ENCODE peak calls at places on chromosomes 11 and 22, in eight cellular contexts. One of them, this sample, is unnamed.

GRCh38 chr11:116109228-116109627 is 605.0 kb upstream of the CADM1 start:
- DNase-seq in CMK: no peak
- DNase-seq in stimulated activated CD4-positive, alpha-beta T cell treated with anti-CD3 and anti-CD28 coated beads, TNF-alpha, amount 100 ng/mL, for 48 hours: no peak
- DNase-seq in breast epithelium: no peak
- DNase-seq in left lung: no peak
- DNase-seq in EH: no peak
- DNase-seq in H9: peak
- DNase-seq in mesendoderm: no peak
- DNase-seq in this sample: no peak

GRCh38 chr11:7457211-7457610 is 28.1 kb upstream of the OLFML1 start:
- DNase-seq in breast epithelium: no peak
- DNase-seq in H9: no peak
- DNase-seq in mesendoderm: peak
- DNase-seq in stimulated activated CD4-positive, alpha-beta T cell treated with anti-CD3 and anti-CD28 coated beads, TNF-alpha, amount 100 ng/mL, for 48 hours: no peak
- DNase-seq in EH: peak
- DNase-seq in CMK: no peak
- DNase-seq in left lung: no peak
- DNase-seq in this sample: no peak

GRCh38 chr11:128790200-128790599 is 76.9 kb downstream of the KCNJ1 start:
- DNase-seq in CMK: no peak
- DNase-seq in mesendoderm: no peak
- DNase-seq in H9: no peak
- DNase-seq in EH: no peak
- DNase-seq in breast epithelium: no peak
- DNase-seq in stimulated activated CD4-positive, alpha-beta T cell treated with anti-CD3 and anti-CD28 coated beads, TNF-alpha, amount 100 ng/mL, for 48 hours: no peak
- DNase-seq in left lung: no peak
- DNase-seq in this sample: no peak

GRCh38 chr11:130131957-130132850 is 27.4 kb upstream of the ST14 start:
- DNase-seq in mesendoderm: peak
- DNase-seq in EH: peak
- DNase-seq in CMK: no peak
- DNase-seq in left lung: no peak
- DNase-seq in stimulated activated CD4-positive, alpha-beta T cell treated with anti-CD3 and anti-CD28 coated beads, TNF-alpha, amount 100 ng/mL, for 48 hours: no peak
- DNase-seq in breast epithelium: no peak
- DNase-seq in H9: peak
- DNase-seq in this sample: peak

GRCh38 chr22:50674606-50675552 is 2.3 kb downstream of the SHANK3 start:
- DNase-seq in breast epithelium: peak
- DNase-seq in left lung: peak
- DNase-seq in mesendoderm: peak
- DNase-seq in CMK: no peak
- DNase-seq in stimulated activated CD4-positive, alpha-beta T cell treated with anti-CD3 and anti-CD28 coated beads, TNF-alpha, amount 100 ng/mL, for 48 hours: no peak
- DNase-seq in H9: peak
- DNase-seq in EH: no peak
- DNase-seq in this sample: no peak

GRCh38 chr11:8863838-8864237 is 47.2 kb upstream of the AKIP1 start:
- DNase-seq in mesendoderm: no peak
- DNase-seq in EH: peak
- DNase-seq in breast epithelium: no peak
- DNase-seq in H9: no peak
- DNase-seq in left lung: no peak
- DNase-seq in CMK: no peak
- DNase-seq in stimulated activated CD4-positive, alpha-beta T cell treated with anti-CD3 and anti-CD28 coated beads, TNF-alpha, amount 100 ng/mL, for 48 hours: no peak
- DNase-seq in this sample: no peak

GRCh38 chr11:123103326-123103980 is 41.5 kb upstream of the HSPA8 start:
- DNase-seq in stimulated activated CD4-positive, alpha-beta T cell treated with anti-CD3 and anti-CD28 coated beads, TNF-alpha, amount 100 ng/mL, for 48 hours: no peak
- DNase-seq in left lung: no peak
- DNase-seq in CMK: no peak
- DNase-seq in H9: no peak
- DNase-seq in breast epithelium: no peak
- DNase-seq in mesendoderm: peak
- DNase-seq in EH: peak
- DNase-seq in this sample: no peak

GRCh38 chr11:63609536-63609935 is 4.7 kb downstream of the PLAAT3 start:
- DNase-seq in stimulated activated CD4-positive, alpha-beta T cell treated with anti-CD3 and anti-CD28 coated beads, TNF-alpha, amount 100 ng/mL, for 48 hours: no peak
- DNase-seq in breast epithelium: no peak
- DNase-seq in left lung: no peak
- DNase-seq in EH: no peak
- DNase-seq in H9: no peak
- DNase-seq in CMK: no peak
- DNase-seq in mesendoderm: no peak
- DNase-seq in this sample: no peak

GRCh38 chr11:36122715-36123114 is 166.5 kb downstream of the COMMD9 start:
- DNase-seq in EH: peak
- DNase-seq in CMK: no peak
- DNase-seq in stimulated activated CD4-positive, alpha-beta T cell treated with anti-CD3 and anti-CD28 coated beads, TNF-alpha, amount 100 ng/mL, for 48 hours: no peak
- DNase-seq in left lung: no peak
- DNase-seq in breast epithelium: no peak
- DNase-seq in mesendoderm: no peak
- DNase-seq in H9: no peak
- DNase-seq in this sample: no peak

GRCh38 chr22:40679249-40679963 is at the start of gene MCHR1:
- DNase-seq in mesendoderm: no peak
- DNase-seq in H9: no peak
- DNase-seq in left lung: no peak
- DNase-seq in breast epithelium: no peak
- DNase-seq in stimulated activated CD4-positive, alpha-beta T cell treated with anti-CD3 and anti-CD28 coated beads, TNF-alpha, amount 100 ng/mL, for 48 hours: no peak
- DNase-seq in EH: no peak
- DNase-seq in CMK: no peak
- DNase-seq in this sample: no peak

GRCh38 chr22:37563153-37564081 is 3.1 kb downstream of the CDC42EP1 start:
- DNase-seq in CMK: no peak
- DNase-seq in stimulated activated CD4-positive, alpha-beta T cell treated with anti-CD3 and anti-CD28 coated beads, TNF-alpha, amount 100 ng/mL, for 48 hours: no peak
- DNase-seq in EH: peak
- DNase-seq in H9: no peak
- DNase-seq in breast epithelium: peak
- DNase-seq in left lung: no peak
- DNase-seq in mesendoderm: peak
- DNase-seq in this sample: no peak

GRCh38 chr11:69009441-69010211 is 3.4 kb downstream of the MRGPRF start:
- DNase-seq in mesendoderm: no peak
- DNase-seq in CMK: no peak
- DNase-seq in breast epithelium: no peak
- DNase-seq in left lung: peak
- DNase-seq in stimulated activated CD4-positive, alpha-beta T cell treated with anti-CD3 and anti-CD28 coated beads, TNF-alpha, amount 100 ng/mL, for 48 hours: no peak
- DNase-seq in H9: no peak
- DNase-seq in EH: peak
- DNase-seq in this sample: no peak

GRCh38 chr11:62144641-62145255 is 20.9 kb downstream of the INCENP start:
- DNase-seq in stimulated activated CD4-positive, alpha-beta T cell treated with anti-CD3 and anti-CD28 coated beads, TNF-alpha, amount 100 ng/mL, for 48 hours: no peak
- DNase-seq in EH: no peak
- DNase-seq in CMK: no peak
- DNase-seq in mesendoderm: no peak
- DNase-seq in left lung: peak
- DNase-seq in breast epithelium: peak
- DNase-seq in H9: peak
- DNase-seq in this sample: peak

GRCh38 chr22:41260871-41261270 is 20.1 kb upstream of the CHADL start:
- DNase-seq in H9: no peak
- DNase-seq in left lung: no peak
- DNase-seq in EH: no peak
- DNase-seq in breast epithelium: no peak
- DNase-seq in CMK: no peak
- DNase-seq in mesendoderm: no peak
- DNase-seq in stimulated activated CD4-positive, alpha-beta T cell treated with anti-CD3 and anti-CD28 coated beads, TNF-alpha, amount 100 ng/mL, for 48 hours: no peak
- DNase-seq in this sample: no peak

GRCh38 chr11:2584434-2584811 is 115.4 kb downstream of the KCNQ1OT1 start:
- DNase-seq in H9: no peak
- DNase-seq in CMK: no peak
- DNase-seq in breast epithelium: no peak
- DNase-seq in mesendoderm: no peak
- DNase-seq in EH: no peak
- DNase-seq in left lung: no peak
- DNase-seq in stimulated activated CD4-positive, alpha-beta T cell treated with anti-CD3 and anti-CD28 coated beads, TNF-alpha, amount 100 ng/mL, for 48 hours: no peak
- DNase-seq in this sample: no peak

GRCh38 chr11:132535830-132536229 is 996.5 kb downstream of the OPCML start:
- DNase-seq in stimulated activated CD4-positive, alpha-beta T cell treated with anti-CD3 and anti-CD28 coated beads, TNF-alpha, amount 100 ng/mL, for 48 hours: no peak
- DNase-seq in mesendoderm: no peak
- DNase-seq in EH: no peak
- DNase-seq in CMK: no peak
- DNase-seq in left lung: no peak
- DNase-seq in H9: no peak
- DNase-seq in breast epithelium: no peak
- DNase-seq in this sample: no peak

GRCh38 chr22:48945621-48946458 is 881.8 kb downstream of the BRD1 start:
- DNase-seq in CMK: no peak
- DNase-seq in EH: no peak
- DNase-seq in left lung: no peak
- DNase-seq in H9: peak
- DNase-seq in mesendoderm: no peak
- DNase-seq in breast epithelium: peak
- DNase-seq in stimulated activated CD4-positive, alpha-beta T cell treated with anti-CD3 and anti-CD28 coated beads, TNF-alpha, amount 100 ng/mL, for 48 hours: no peak
- DNase-seq in this sample: peak

GRCh38 chr11:88434333-88434976 is 96.9 kb upstream of the CTSC start:
- DNase-seq in CMK: no peak
- DNase-seq in EH: no peak
- DNase-seq in H9: peak
- DNase-seq in stimulated activated CD4-positive, alpha-beta T cell treated with anti-CD3 and anti-CD28 coated beads, TNF-alpha, amount 100 ng/mL, for 48 hours: no peak
- DNase-seq in left lung: no peak
- DNase-seq in mesendoderm: no peak
- DNase-seq in breast epithelium: no peak
- DNase-seq in this sample: no peak

GRCh38 chr11:122981388-122982264 is at the start of gene BSX:
- DNase-seq in H9: peak
- DNase-seq in stimulated activated CD4-positive, alpha-beta T cell treated with anti-CD3 and anti-CD28 coated beads, TNF-alpha, amount 100 ng/mL, for 48 hours: peak
- DNase-seq in breast epithelium: no peak
- DNase-seq in left lung: peak
- DNase-seq in mesendoderm: peak
- DNase-seq in CMK: no peak
- DNase-seq in EH: peak
- DNase-seq in this sample: no peak

GRCh38 chr11:35029979-35030378 is 109.0 kb upstream of the CD44 start:
- DNase-seq in mesendoderm: peak
- DNase-seq in H9: no peak
- DNase-seq in left lung: no peak
- DNase-seq in stimulated activated CD4-positive, alpha-beta T cell treated with anti-CD3 and anti-CD28 coated beads, TNF-alpha, amount 100 ng/mL, for 48 hours: no peak
- DNase-seq in breast epithelium: no peak
- DNase-seq in CMK: no peak
- DNase-seq in EH: peak
- DNase-seq in this sample: no peak

GRCh38 chr11:25860677-25861445 is 471.1 kb upstream of the ANO3 start:
- DNase-seq in stimulated activated CD4-positive, alpha-beta T cell treated with anti-CD3 and anti-CD28 coated beads, TNF-alpha, amount 100 ng/mL, for 48 hours: no peak
- DNase-seq in CMK: no peak
- DNase-seq in left lung: no peak
- DNase-seq in breast epithelium: no peak
- DNase-seq in EH: no peak
- DNase-seq in H9: no peak
- DNase-seq in mesendoderm: no peak
- DNase-seq in this sample: no peak

GRCh38 chr11:6251120-6251733 is 8.4 kb upstream of the CCKBR start:
- DNase-seq in H9: peak
- DNase-seq in EH: peak
- DNase-seq in mesendoderm: peak
- DNase-seq in left lung: peak
- DNase-seq in stimulated activated CD4-positive, alpha-beta T cell treated with anti-CD3 and anti-CD28 coated beads, TNF-alpha, amount 100 ng/mL, for 48 hours: peak
- DNase-seq in breast epithelium: peak
- DNase-seq in CMK: no peak
- DNase-seq in this sample: no peak

GRCh38 chr11:68782711-68783110 is 31.4 kb upstream of the TESMIN start:
- DNase-seq in mesendoderm: no peak
- DNase-seq in stimulated activated CD4-positive, alpha-beta T cell treated with anti-CD3 and anti-CD28 coated beads, TNF-alpha, amount 100 ng/mL, for 48 hours: no peak
- DNase-seq in EH: no peak
- DNase-seq in H9: no peak
- DNase-seq in breast epithelium: no peak
- DNase-seq in left lung: no peak
- DNase-seq in CMK: no peak
- DNase-seq in this sample: no peak

GRCh38 chr11:130462931-130463330 is 14.5 kb downstream of the ADAMTS15 start:
- DNase-seq in left lung: no peak
- DNase-seq in breast epithelium: no peak
- DNase-seq in CMK: no peak
- DNase-seq in stimulated activated CD4-positive, alpha-beta T cell treated with anti-CD3 and anti-CD28 coated beads, TNF-alpha, amount 100 ng/mL, for 48 hours: no peak
- DNase-seq in mesendoderm: no peak
- DNase-seq in H9: no peak
- DNase-seq in EH: no peak
- DNase-seq in this sample: no peak

GRCh38 chr11:118921929-118922744 is 3.6 kb downstream of the BCL9L start:
- DNase-seq in stimulated activated CD4-positive, alpha-beta T cell treated with anti-CD3 and anti-CD28 coated beads, TNF-alpha, amount 100 ng/mL, for 48 hours: no peak
- DNase-seq in breast epithelium: peak
- DNase-seq in CMK: no peak
- DNase-seq in left lung: peak
- DNase-seq in mesendoderm: peak
- DNase-seq in EH: peak
- DNase-seq in H9: peak
- DNase-seq in this sample: no peak

GRCh38 chr11:122167100-122167499 is 51.1 kb upstream of the BLID start:
- DNase-seq in left lung: no peak
- DNase-seq in stimulated activated CD4-positive, alpha-beta T cell treated with anti-CD3 and anti-CD28 coated beads, TNF-alpha, amount 100 ng/mL, for 48 hours: no peak
- DNase-seq in EH: peak
- DNase-seq in CMK: no peak
- DNase-seq in H9: no peak
- DNase-seq in breast epithelium: no peak
- DNase-seq in mesendoderm: no peak
- DNase-seq in this sample: no peak

GRCh38 chr11:6405837-6406236 is 13.1 kb downstream of the APBB1 start:
- DNase-seq in mesendoderm: no peak
- DNase-seq in CMK: no peak
- DNase-seq in left lung: no peak
- DNase-seq in stimulated activated CD4-positive, alpha-beta T cell treated with anti-CD3 and anti-CD28 coated beads, TNF-alpha, amount 100 ng/mL, for 48 hours: no peak
- DNase-seq in H9: no peak
- DNase-seq in breast epithelium: no peak
- DNase-seq in EH: no peak
- DNase-seq in this sample: no peak

This sample was measured in natural killer cell.